ENCODE peak calls at places on chromosomes 4 and X, in six cellular contexts. One of them, this sample, is unnamed.

GRCh38 chr4:1990348-1990645 is 18.5 kb downstream of the NELFA start:
- DNase-seq in bronchial epithelial cell: no peak
- DNase-seq in endothelial cell: no peak
- DNase-seq in brain microvascular endothelial cell: no peak
- DNase-seq in psoas muscle: no peak
- DNase-seq in fibroblast of lung: no peak
- DNase-seq in this sample: no peak

GRCh38 chr4:113232194-113232593 is 182.7 kb downstream of the ANK2 start:
- DNase-seq in bronchial epithelial cell: no peak
- DNase-seq in endothelial cell: no peak
- DNase-seq in brain microvascular endothelial cell: peak; percentile 32
- DNase-seq in psoas muscle: no peak
- DNase-seq in fibroblast of lung: peak; percentile 26
- DNase-seq in this sample: no peak

GRCh38 chr4:188680667-188681063 is 541.4 kb downstream of the TRIML1 start:
- DNase-seq in bronchial epithelial cell: no peak
- DNase-seq in endothelial cell: no peak
- DNase-seq in brain microvascular endothelial cell: no peak
- DNase-seq in psoas muscle: no peak
- DNase-seq in fibroblast of lung: no peak
- DNase-seq in this sample: no peak

GRCh38 chrX:153829799-153830631 is at the start of gene PDZD4:
- DNase-seq in bronchial epithelial cell: no peak
- DNase-seq in endothelial cell: no peak
- DNase-seq in brain microvascular endothelial cell: no peak
- DNase-seq in psoas muscle: no peak
- DNase-seq in fibroblast of lung: no peak
- DNase-seq in this sample: no peak

GRCh38 chr4:127291316-127291715 is 341.4 kb upstream of the INTU start:
- DNase-seq in bronchial epithelial cell: no peak
- DNase-seq in endothelial cell: no peak
- DNase-seq in brain microvascular endothelial cell: no peak
- DNase-seq in psoas muscle: no peak
- DNase-seq in fibroblast of lung: no peak
- DNase-seq in this sample: no peak

GRCh38 chr4:158769175-158769831 is 477 bp downstream of the FNIP2 start:
- DNase-seq in bronchial epithelial cell: peak; percentile 45
- DNase-seq in endothelial cell: peak; percentile 43
- DNase-seq in brain microvascular endothelial cell: no peak
- DNase-seq in psoas muscle: peak; percentile 53
- DNase-seq in fibroblast of lung: peak; percentile 36
- DNase-seq in this sample: no peak

GRCh38 chrX:103464774-103465117 is 54.5 kb downstream of the RAB40A start:
- DNase-seq in bronchial epithelial cell: peak; percentile 64
- DNase-seq in endothelial cell: peak; percentile 73
- DNase-seq in brain microvascular endothelial cell: peak; percentile 78
- DNase-seq in psoas muscle: peak; percentile 47
- DNase-seq in fibroblast of lung: peak; percentile 53
- DNase-seq in this sample: no peak

GRCh38 chrX:21986596-21986995 is 45.5 kb upstream of the PHEX start:
- DNase-seq in bronchial epithelial cell: no peak
- DNase-seq in endothelial cell: no peak
- DNase-seq in brain microvascular endothelial cell: peak; percentile 9
- DNase-seq in psoas muscle: no peak
- DNase-seq in fibroblast of lung: peak; percentile 57
- DNase-seq in this sample: no peak

GRCh38 chr4:91527056-91527455 is 776.7 kb upstream of the GRID2 start:
- DNase-seq in bronchial epithelial cell: peak; percentile 19
- DNase-seq in endothelial cell: no peak
- DNase-seq in brain microvascular endothelial cell: no peak
- DNase-seq in psoas muscle: no peak
- DNase-seq in fibroblast of lung: peak; percentile 2
- DNase-seq in this sample: no peak

GRCh38 chr4:3013839-3014350 is 50.5 kb downstream of the GRK4 start:
- DNase-seq in bronchial epithelial cell: no peak
- DNase-seq in endothelial cell: no peak
- DNase-seq in brain microvascular endothelial cell: no peak
- DNase-seq in psoas muscle: no peak
- DNase-seq in fibroblast of lung: no peak
- DNase-seq in this sample: no peak

GRCh38 chr4:165779950-165780670 is 92.9 kb upstream of the TLL1 start:
- DNase-seq in bronchial epithelial cell: no peak
- DNase-seq in endothelial cell: no peak
- DNase-seq in brain microvascular endothelial cell: no peak
- DNase-seq in psoas muscle: no peak
- DNase-seq in fibroblast of lung: peak; percentile 48
- DNase-seq in this sample: no peak

GRCh38 chrX:101619336-101619735 is 1.5 kb upstream of the ARMCX6 start:
- DNase-seq in bronchial epithelial cell: no peak
- DNase-seq in endothelial cell: no peak
- DNase-seq in brain microvascular endothelial cell: no peak
- DNase-seq in psoas muscle: no peak
- DNase-seq in fibroblast of lung: peak; percentile 53
- DNase-seq in this sample: no peak

GRCh38 chr4:186749611-186750281 is 26.1 kb upstream of the FAT1 start:
- DNase-seq in bronchial epithelial cell: no peak
- DNase-seq in endothelial cell: no peak
- DNase-seq in brain microvascular endothelial cell: no peak
- DNase-seq in psoas muscle: no peak
- DNase-seq in fibroblast of lung: no peak
- DNase-seq in this sample: peak; percentile 44

GRCh38 chrX:96987228-96987627 is 103.5 kb downstream of the RPA4 start:
- DNase-seq in bronchial epithelial cell: peak; percentile 9
- DNase-seq in endothelial cell: no peak
- DNase-seq in brain microvascular endothelial cell: peak; percentile 7
- DNase-seq in psoas muscle: no peak
- DNase-seq in fibroblast of lung: peak; percentile 35
- DNase-seq in this sample: no peak

GRCh38 chr4:89868999-89869589 is 25.6 kb upstream of the MMRN1 start:
- DNase-seq in bronchial epithelial cell: peak; percentile 8
- DNase-seq in endothelial cell: no peak
- DNase-seq in brain microvascular endothelial cell: no peak
- DNase-seq in psoas muscle: no peak
- DNase-seq in fibroblast of lung: no peak
- DNase-seq in this sample: no peak

GRCh38 chr4:185469539-185470154 is 1.9 kb downstream of the CCDC110 start:
- DNase-seq in bronchial epithelial cell: no peak
- DNase-seq in endothelial cell: peak; percentile 5
- DNase-seq in brain microvascular endothelial cell: no peak
- DNase-seq in psoas muscle: no peak
- DNase-seq in fibroblast of lung: no peak
- DNase-seq in this sample: no peak

GRCh38 chrX:139559383-139560042 is 29.0 kb downstream of the F9 start:
- DNase-seq in bronchial epithelial cell: peak; percentile 54
- DNase-seq in endothelial cell: peak; percentile 41
- DNase-seq in brain microvascular endothelial cell: peak; percentile 16
- DNase-seq in psoas muscle: no peak
- DNase-seq in fibroblast of lung: peak; percentile 61
- DNase-seq in this sample: no peak

GRCh38 chr4:64781737-64782326 is 372.6 kb upstream of the TECRL start:
- DNase-seq in bronchial epithelial cell: peak; percentile 42
- DNase-seq in endothelial cell: no peak
- DNase-seq in brain microvascular endothelial cell: peak; percentile 26
- DNase-seq in psoas muscle: no peak
- DNase-seq in fibroblast of lung: peak; percentile 40
- DNase-seq in this sample: no peak

GRCh38 chrX:66914082-66914481 is 275.2 kb upstream of the EDA2R start:
- DNase-seq in bronchial epithelial cell: peak; percentile 26
- DNase-seq in endothelial cell: no peak
- DNase-seq in brain microvascular endothelial cell: no peak
- DNase-seq in psoas muscle: no peak
- DNase-seq in fibroblast of lung: no peak
- DNase-seq in this sample: no peak

GRCh38 chrX:125713633-125714032 is 394.0 kb downstream of the TEX13C start:
- DNase-seq in bronchial epithelial cell: no peak
- DNase-seq in endothelial cell: no peak
- DNase-seq in brain microvascular endothelial cell: no peak
- DNase-seq in psoas muscle: no peak
- DNase-seq in fibroblast of lung: no peak
- DNase-seq in this sample: no peak

This sample was measured in vagina.